ENCODE peak calls at places on chromosomes 5 and 9, in six cellular contexts. X is renal cortical epithelial cell; Q is stomach; Z is activated CD8-positive, alpha-beta memory T cell treated with anti-CD3 and anti-CD28 coated beads for 48 hours; G is stimulated activated CD8-positive, alpha-beta memory T cell treated with anti-CD3 and anti-CD28 coated beads, Interleukin-12 subunit alpha, Interleukin-12 subunit beta, amount 100 ng/mL, for 1 hour; L is SJSA1. Y is an unnamed sample.

GRCh38 chr9:109401169-109401989 is 80.5 kb upstream of the EPB41L4B start:
- DNase-seq in G (no peak), Z (peak), L (peak), Q (peak), X (peak), Y (peak)

GRCh38 chr9:136079211-136079915 is 15.7 kb downstream of the NACC2 start:
- DNase-seq in L (no peak), X (no peak), G (no peak), Q (no peak), Z (no peak), Y (no peak)

GRCh38 chr5:138596105-138596987 is 21.1 kb upstream of the HSPA9 start:
- DNase-seq in Q (no peak), G (no peak), X (no peak), Z (no peak), L (no peak), Y (no peak)

GRCh38 chr9:33620738-33621439 is 96.8 kb downstream of the ANKRD18B start:
- DNase-seq in Q (no peak), Z (no peak), X (peak), L (no peak), G (no peak), Y (no peak)

GRCh38 chr5:178368278-178368677 is 135.7 kb upstream of the PHYKPL start:
- DNase-seq in L (no peak), Z (no peak), X (no peak), Q (no peak), G (no peak), Y (no peak)

GRCh38 chr5:177467436-177467835 is 6.0 kb downstream of the DBN1 start:
- DNase-seq in G (no peak), Z (no peak), X (no peak), L (no peak), Q (no peak), Y (no peak)

GRCh38 chr5:75342836-75343235 is 5.8 kb downstream of the HMGCR start:
- DNase-seq in G (no peak), Z (no peak), Q (no peak), L (no peak), X (no peak), Y (no peak)

GRCh38 chr5:65506961-65507360 is 25.2 kb upstream of the ADAMTS6 start:
- DNase-seq in L (no peak), X (peak), G (no peak), Q (no peak), Z (no peak), Y (no peak)

GRCh38 chr5:135246923-135247795 is 151.9 kb downstream of the MACROH2A1 start:
- DNase-seq in Q (peak), X (peak), G (no peak), Z (no peak), L (peak), Y (peak)

GRCh38 chr9:131008909-131009618 is at the start of gene LAMC3:
- DNase-seq in Q (no peak), Z (no peak), G (no peak), X (no peak), L (no peak), Y (no peak)

GRCh38 chr5:129963359-129963758 is 59.1 kb downstream of the CHSY3 start:
- DNase-seq in Q (no peak), G (no peak), X (peak), L (no peak), Z (no peak), Y (no peak)

GRCh38 chr5:107385701-107386100 is 285.0 kb downstream of the EFNA5 start:
- DNase-seq in Q (no peak), L (no peak), Z (no peak), X (no peak), G (no peak), Y (no peak)

GRCh38 chr5:140806834-140807775 is at the start of gene PCDHA4:
- DNase-seq in Z (no peak), G (no peak), X (peak), Q (no peak), L (no peak), Y (peak)

GRCh38 chr5:151303666-151304065 is at the start of gene SLC36A3:
- DNase-seq in L (no peak), X (no peak), Q (no peak), Z (no peak), G (no peak), Y (no peak)

GRCh38 chr5:180201051-180201987 is 7.7 kb downstream of the RASGEF1C start:
- DNase-seq in G (no peak), Z (no peak), X (no peak), Q (no peak), L (no peak), Y (peak)

GRCh38 chr5:2093859-2094615 is 211.3 kb upstream of the IRX4 start:
- DNase-seq in Z (no peak), Q (no peak), G (no peak), X (peak), L (no peak), Y (no peak)

GRCh38 chr5:88188458-88189132 is 80.0 kb downstream of the TMEM161B start:
- DNase-seq in Q (no peak), G (no peak), Z (no peak), L (no peak), X (no peak), Y (peak)

GRCh38 chr5:137264041-137264440 is 235.1 kb downstream of the SPOCK1 start:
- DNase-seq in Q (no peak), X (no peak), Z (no peak), G (no peak), L (no peak), Y (no peak)

GRCh38 chr5:127757576-127757975 is 54.4 kb downstream of the CCDC192 start:
- DNase-seq in L (peak), X (peak), Q (peak), G (no peak), Z (no peak), Y (no peak)

GRCh38 chr5:67770431-67771025 is 445.0 kb upstream of the PIK3R1 start:
- DNase-seq in G (no peak), Q (no peak), L (no peak), X (peak), Z (no peak), Y (peak)

GRCh38 chr5:176658007-176658599 is 10.8 kb downstream of the TSPAN17 start:
- DNase-seq in L (peak), G (peak), Z (peak), X (peak), Q (peak), Y (peak)

GRCh38 chr5:30749971-30750370 is 443.5 kb upstream of the CDH6 start:
- DNase-seq in Z (no peak), G (no peak), X (peak), Q (no peak), L (no peak), Y (no peak)

GRCh38 chr9:22111871-22112247 is 102.8 kb upstream of the CDKN2B start:
- DNase-seq in G (no peak), Z (no peak), X (peak), L (no peak), Q (no peak), Y (no peak)

GRCh38 chr5:147805030-147805454 is 22.5 kb upstream of the JAKMIP2 start:
- DNase-seq in L (no peak), Q (no peak), G (no peak), X (no peak), Z (no peak), Y (no peak)

GRCh38 chr5:77272206-77272605 is 61.7 kb downstream of the PDE8B start:
- DNase-seq in Q (no peak), X (no peak), G (no peak), L (no peak), Z (no peak), Y (no peak)

GRCh38 chr5:133952729-133953567 is 15.5 kb downstream of the C5orf15 start:
- DNase-seq in L (no peak), G (no peak), Z (no peak), X (peak), Q (no peak), Y (no peak)

GRCh38 chr5:35089688-35090314 is 42.1 kb upstream of the AGXT2 start:
- DNase-seq in X (peak), G (peak), L (peak), Z (peak), Q (peak), Y (peak)

GRCh38 chr5:135063511-135064234 is 29.6 kb upstream of the PITX1 start:
- DNase-seq in Q (no peak), L (no peak), G (no peak), X (no peak), Z (no peak), Y (no peak)

GRCh38 chr9:14165376-14166035 is 148.4 kb downstream of the NFIB start:
- DNase-seq in Z (no peak), Q (no peak), G (no peak), L (no peak), X (no peak), Y (no peak)

GRCh38 chr5:8176101-8176693 is 307.2 kb downstream of the MTRR start:
- DNase-seq in L (no peak), X (peak), Q (no peak), G (no peak), Z (no peak), Y (no peak)

GRCh38 chr9:97598461-97599288 is 34.5 kb downstream of the TSTD2 start:
- DNase-seq in G (peak), Z (peak), X (peak), L (peak), Q (peak), Y (peak)

GRCh38 chr9:33445389-33445881 is 2.0 kb downstream of the AQP3 start:
- DNase-seq in Z (no peak), G (no peak), X (no peak), L (no peak), Q (peak), Y (no peak)

GRCh38 chr9:123686131-123686848 is 243.6 kb downstream of the DENND1A start:
- DNase-seq in Q (no peak), G (no peak), L (no peak), Z (no peak), X (peak), Y (no peak)

Y was measured in ELF-1.